ENCODE peak calls at places on chromosomes 3 and 15, in ten cellular contexts. One of them, this sample, is unnamed.

GRCh38 chr3:142007710-142008399 is 131.4 kb downstream of the ATP1B3 start:
- DNase-seq in ACHN: no peak
- DNase-seq in Caki2: peak
- DNase-seq in stimulated activated CD4-positive, alpha-beta T cell treated with anti-CD3 and anti-CD28 coated beads, Interleukin-4, amount 100 ng/mL, for 1 hour: no peak
- DNase-seq in left colon: no peak
- DNase-seq in lower lobe of right lung: no peak
- DNase-seq in naive thymus-derived CD8-positive, alpha-beta T cell: no peak
- DNase-seq in K562: no peak
- DNase-seq in ELF-1: no peak
- DNase-seq in foreskin fibroblast: no peak
- DNase-seq in this sample: no peak

GRCh38 chr3:100144255-100144866 is 30.1 kb upstream of the FILIP1L start:
- DNase-seq in ACHN: no peak
- DNase-seq in Caki2: no peak
- DNase-seq in stimulated activated CD4-positive, alpha-beta T cell treated with anti-CD3 and anti-CD28 coated beads, Interleukin-4, amount 100 ng/mL, for 1 hour: no peak
- DNase-seq in left colon: no peak
- DNase-seq in lower lobe of right lung: no peak
- DNase-seq in naive thymus-derived CD8-positive, alpha-beta T cell: no peak
- DNase-seq in K562: no peak
- DNase-seq in ELF-1: no peak
- DNase-seq in foreskin fibroblast: no peak
- DNase-seq in this sample: no peak

GRCh38 chr3:31704651-31705179 is 172.0 kb downstream of the STT3B start:
- DNase-seq in ACHN: peak
- DNase-seq in Caki2: peak
- DNase-seq in stimulated activated CD4-positive, alpha-beta T cell treated with anti-CD3 and anti-CD28 coated beads, Interleukin-4, amount 100 ng/mL, for 1 hour: peak
- DNase-seq in left colon: peak
- DNase-seq in lower lobe of right lung: peak
- DNase-seq in naive thymus-derived CD8-positive, alpha-beta T cell: no peak
- DNase-seq in K562: no peak
- DNase-seq in ELF-1: no peak
- DNase-seq in foreskin fibroblast: peak
- DNase-seq in this sample: peak

GRCh38 chr3:11544413-11545181 is 99.1 kb downstream of the VGLL4 start:
- DNase-seq in ACHN: no peak
- DNase-seq in Caki2: no peak
- DNase-seq in stimulated activated CD4-positive, alpha-beta T cell treated with anti-CD3 and anti-CD28 coated beads, Interleukin-4, amount 100 ng/mL, for 1 hour: no peak
- DNase-seq in left colon: peak
- DNase-seq in lower lobe of right lung: no peak
- DNase-seq in naive thymus-derived CD8-positive, alpha-beta T cell: no peak
- DNase-seq in K562: no peak
- DNase-seq in ELF-1: peak
- DNase-seq in foreskin fibroblast: peak
- DNase-seq in this sample: no peak

GRCh38 chr3:53137221-53137620 is 7.0 kb upstream of the RFT1 start:
- DNase-seq in ACHN: no peak
- DNase-seq in Caki2: no peak
- DNase-seq in stimulated activated CD4-positive, alpha-beta T cell treated with anti-CD3 and anti-CD28 coated beads, Interleukin-4, amount 100 ng/mL, for 1 hour: no peak
- DNase-seq in left colon: no peak
- DNase-seq in lower lobe of right lung: no peak
- DNase-seq in naive thymus-derived CD8-positive, alpha-beta T cell: no peak
- DNase-seq in K562: no peak
- DNase-seq in ELF-1: no peak
- DNase-seq in foreskin fibroblast: no peak
- DNase-seq in this sample: no peak

GRCh38 chr3:152961323-152961722 is 126.4 kb downstream of the P2RY1 start:
- DNase-seq in ACHN: peak
- DNase-seq in Caki2: no peak
- DNase-seq in stimulated activated CD4-positive, alpha-beta T cell treated with anti-CD3 and anti-CD28 coated beads, Interleukin-4, amount 100 ng/mL, for 1 hour: no peak
- DNase-seq in left colon: no peak
- DNase-seq in lower lobe of right lung: no peak
- DNase-seq in naive thymus-derived CD8-positive, alpha-beta T cell: no peak
- DNase-seq in K562: peak
- DNase-seq in ELF-1: no peak
- DNase-seq in foreskin fibroblast: peak
- DNase-seq in this sample: no peak

GRCh38 chr15:86055688-86056087 is 24.0 kb upstream of the AGBL1 start:
- DNase-seq in ACHN: no peak
- DNase-seq in Caki2: no peak
- DNase-seq in stimulated activated CD4-positive, alpha-beta T cell treated with anti-CD3 and anti-CD28 coated beads, Interleukin-4, amount 100 ng/mL, for 1 hour: no peak
- DNase-seq in left colon: no peak
- DNase-seq in lower lobe of right lung: no peak
- DNase-seq in naive thymus-derived CD8-positive, alpha-beta T cell: no peak
- DNase-seq in K562: no peak
- DNase-seq in ELF-1: no peak
- DNase-seq in foreskin fibroblast: no peak
- DNase-seq in this sample: no peak

GRCh38 chr15:86505951-86506350 is 426.3 kb downstream of the AGBL1 start:
- DNase-seq in ACHN: no peak
- DNase-seq in Caki2: no peak
- DNase-seq in stimulated activated CD4-positive, alpha-beta T cell treated with anti-CD3 and anti-CD28 coated beads, Interleukin-4, amount 100 ng/mL, for 1 hour: no peak
- DNase-seq in left colon: no peak
- DNase-seq in lower lobe of right lung: no peak
- DNase-seq in naive thymus-derived CD8-positive, alpha-beta T cell: no peak
- DNase-seq in K562: no peak
- DNase-seq in ELF-1: no peak
- DNase-seq in foreskin fibroblast: no peak
- DNase-seq in this sample: no peak

GRCh38 chr3:98645039-98645438 is 51.6 kb upstream of the CPOX start:
- DNase-seq in ACHN: no peak
- DNase-seq in Caki2: no peak
- DNase-seq in stimulated activated CD4-positive, alpha-beta T cell treated with anti-CD3 and anti-CD28 coated beads, Interleukin-4, amount 100 ng/mL, for 1 hour: no peak
- DNase-seq in left colon: no peak
- DNase-seq in lower lobe of right lung: peak
- DNase-seq in naive thymus-derived CD8-positive, alpha-beta T cell: no peak
- DNase-seq in K562: no peak
- DNase-seq in ELF-1: peak
- DNase-seq in foreskin fibroblast: peak
- DNase-seq in this sample: no peak

GRCh38 chr3:54877675-54878544 is 49.9 kb downstream of the LRTM1 start:
- DNase-seq in ACHN: no peak
- DNase-seq in Caki2: no peak
- DNase-seq in stimulated activated CD4-positive, alpha-beta T cell treated with anti-CD3 and anti-CD28 coated beads, Interleukin-4, amount 100 ng/mL, for 1 hour: no peak
- DNase-seq in left colon: no peak
- DNase-seq in lower lobe of right lung: no peak
- DNase-seq in naive thymus-derived CD8-positive, alpha-beta T cell: no peak
- DNase-seq in K562: no peak
- DNase-seq in ELF-1: peak
- DNase-seq in foreskin fibroblast: peak
- DNase-seq in this sample: no peak

GRCh38 chr3:156106721-156107373 is 13.5 kb upstream of the KCNAB1 start:
- DNase-seq in ACHN: no peak
- DNase-seq in Caki2: no peak
- DNase-seq in stimulated activated CD4-positive, alpha-beta T cell treated with anti-CD3 and anti-CD28 coated beads, Interleukin-4, amount 100 ng/mL, for 1 hour: no peak
- DNase-seq in left colon: no peak
- DNase-seq in lower lobe of right lung: no peak
- DNase-seq in naive thymus-derived CD8-positive, alpha-beta T cell: no peak
- DNase-seq in K562: peak
- DNase-seq in ELF-1: peak
- DNase-seq in foreskin fibroblast: no peak
- DNase-seq in this sample: no peak

GRCh38 chr3:11530153-11530721 is 113.5 kb downstream of the VGLL4 start:
- DNase-seq in ACHN: no peak
- DNase-seq in Caki2: peak
- DNase-seq in stimulated activated CD4-positive, alpha-beta T cell treated with anti-CD3 and anti-CD28 coated beads, Interleukin-4, amount 100 ng/mL, for 1 hour: no peak
- DNase-seq in left colon: no peak
- DNase-seq in lower lobe of right lung: no peak
- DNase-seq in naive thymus-derived CD8-positive, alpha-beta T cell: no peak
- DNase-seq in K562: no peak
- DNase-seq in ELF-1: peak
- DNase-seq in foreskin fibroblast: peak
- DNase-seq in this sample: no peak

GRCh38 chr3:184635126-184635525 is 73.5 kb downstream of the EPHB3 start:
- DNase-seq in ACHN: no peak
- DNase-seq in Caki2: no peak
- DNase-seq in stimulated activated CD4-positive, alpha-beta T cell treated with anti-CD3 and anti-CD28 coated beads, Interleukin-4, amount 100 ng/mL, for 1 hour: no peak
- DNase-seq in left colon: no peak
- DNase-seq in lower lobe of right lung: peak
- DNase-seq in naive thymus-derived CD8-positive, alpha-beta T cell: no peak
- DNase-seq in K562: no peak
- DNase-seq in ELF-1: no peak
- DNase-seq in foreskin fibroblast: no peak
- DNase-seq in this sample: no peak

GRCh38 chr3:195238626-195239118 is 32.3 kb downstream of the XXYLT1 start:
- DNase-seq in ACHN: no peak
- DNase-seq in Caki2: no peak
- DNase-seq in stimulated activated CD4-positive, alpha-beta T cell treated with anti-CD3 and anti-CD28 coated beads, Interleukin-4, amount 100 ng/mL, for 1 hour: no peak
- DNase-seq in left colon: peak
- DNase-seq in lower lobe of right lung: peak
- DNase-seq in naive thymus-derived CD8-positive, alpha-beta T cell: no peak
- DNase-seq in K562: no peak
- DNase-seq in ELF-1: no peak
- DNase-seq in foreskin fibroblast: peak
- DNase-seq in this sample: no peak

GRCh38 chr3:108127301-108127988 is 36.6 kb upstream of the CD47 start:
- DNase-seq in ACHN: no peak
- DNase-seq in Caki2: no peak
- DNase-seq in stimulated activated CD4-positive, alpha-beta T cell treated with anti-CD3 and anti-CD28 coated beads, Interleukin-4, amount 100 ng/mL, for 1 hour: peak
- DNase-seq in left colon: peak
- DNase-seq in lower lobe of right lung: no peak
- DNase-seq in naive thymus-derived CD8-positive, alpha-beta T cell: peak
- DNase-seq in K562: no peak
- DNase-seq in ELF-1: no peak
- DNase-seq in foreskin fibroblast: no peak
- DNase-seq in this sample: no peak

GRCh38 chr15:39304931-39305728 is 275.7 kb upstream of the THBS1 start:
- DNase-seq in ACHN: no peak
- DNase-seq in Caki2: no peak
- DNase-seq in stimulated activated CD4-positive, alpha-beta T cell treated with anti-CD3 and anti-CD28 coated beads, Interleukin-4, amount 100 ng/mL, for 1 hour: no peak
- DNase-seq in left colon: no peak
- DNase-seq in lower lobe of right lung: no peak
- DNase-seq in naive thymus-derived CD8-positive, alpha-beta T cell: no peak
- DNase-seq in K562: no peak
- DNase-seq in ELF-1: no peak
- DNase-seq in foreskin fibroblast: no peak
- DNase-seq in this sample: no peak

GRCh38 chr15:31065824-31066223 is 35.7 kb downstream of the TRPM1 start:
- DNase-seq in ACHN: no peak
- DNase-seq in Caki2: no peak
- DNase-seq in stimulated activated CD4-positive, alpha-beta T cell treated with anti-CD3 and anti-CD28 coated beads, Interleukin-4, amount 100 ng/mL, for 1 hour: no peak
- DNase-seq in left colon: no peak
- DNase-seq in lower lobe of right lung: no peak
- DNase-seq in naive thymus-derived CD8-positive, alpha-beta T cell: no peak
- DNase-seq in K562: no peak
- DNase-seq in ELF-1: no peak
- DNase-seq in foreskin fibroblast: no peak
- DNase-seq in this sample: no peak

GRCh38 chr3:194879126-194879887 is 193.6 kb downstream of the FAM43A start:
- DNase-seq in ACHN: no peak
- DNase-seq in Caki2: no peak
- DNase-seq in stimulated activated CD4-positive, alpha-beta T cell treated with anti-CD3 and anti-CD28 coated beads, Interleukin-4, amount 100 ng/mL, for 1 hour: no peak
- DNase-seq in left colon: no peak
- DNase-seq in lower lobe of right lung: peak
- DNase-seq in naive thymus-derived CD8-positive, alpha-beta T cell: no peak
- DNase-seq in K562: no peak
- DNase-seq in ELF-1: no peak
- DNase-seq in foreskin fibroblast: no peak
- DNase-seq in this sample: no peak

GRCh38 chr15:70741677-70742293 is 21.6 kb downstream of the UACA start:
- DNase-seq in ACHN: no peak
- DNase-seq in Caki2: no peak
- DNase-seq in stimulated activated CD4-positive, alpha-beta T cell treated with anti-CD3 and anti-CD28 coated beads, Interleukin-4, amount 100 ng/mL, for 1 hour: no peak
- DNase-seq in left colon: no peak
- DNase-seq in lower lobe of right lung: no peak
- DNase-seq in naive thymus-derived CD8-positive, alpha-beta T cell: no peak
- DNase-seq in K562: no peak
- DNase-seq in ELF-1: no peak
- DNase-seq in foreskin fibroblast: peak
- DNase-seq in this sample: peak

GRCh38 chr3:8458235-8458634 is 43.4 kb upstream of the LMCD1 start:
- DNase-seq in ACHN: no peak
- DNase-seq in Caki2: no peak
- DNase-seq in stimulated activated CD4-positive, alpha-beta T cell treated with anti-CD3 and anti-CD28 coated beads, Interleukin-4, amount 100 ng/mL, for 1 hour: no peak
- DNase-seq in left colon: no peak
- DNase-seq in lower lobe of right lung: no peak
- DNase-seq in naive thymus-derived CD8-positive, alpha-beta T cell: no peak
- DNase-seq in K562: peak
- DNase-seq in ELF-1: no peak
- DNase-seq in foreskin fibroblast: peak
- DNase-seq in this sample: no peak

GRCh38 chr3:64488938-64489337 is 198.9 kb downstream of the ADAMTS9 start:
- DNase-seq in ACHN: no peak
- DNase-seq in Caki2: no peak
- DNase-seq in stimulated activated CD4-positive, alpha-beta T cell treated with anti-CD3 and anti-CD28 coated beads, Interleukin-4, amount 100 ng/mL, for 1 hour: no peak
- DNase-seq in left colon: no peak
- DNase-seq in lower lobe of right lung: no peak
- DNase-seq in naive thymus-derived CD8-positive, alpha-beta T cell: no peak
- DNase-seq in K562: no peak
- DNase-seq in ELF-1: no peak
- DNase-seq in foreskin fibroblast: no peak
- DNase-seq in this sample: no peak

GRCh38 chr15:55742927-55743614 is at the start of gene PRTG:
- DNase-seq in ACHN: peak
- DNase-seq in Caki2: peak
- DNase-seq in stimulated activated CD4-positive, alpha-beta T cell treated with anti-CD3 and anti-CD28 coated beads, Interleukin-4, amount 100 ng/mL, for 1 hour: no peak
- DNase-seq in left colon: no peak
- DNase-seq in lower lobe of right lung: peak
- DNase-seq in naive thymus-derived CD8-positive, alpha-beta T cell: no peak
- DNase-seq in K562: peak
- DNase-seq in ELF-1: peak
- DNase-seq in foreskin fibroblast: peak
- DNase-seq in this sample: peak

GRCh38 chr3:192060160-192060783 is 599.3 kb downstream of the PYDC2 start:
- DNase-seq in ACHN: no peak
- DNase-seq in Caki2: no peak
- DNase-seq in stimulated activated CD4-positive, alpha-beta T cell treated with anti-CD3 and anti-CD28 coated beads, Interleukin-4, amount 100 ng/mL, for 1 hour: no peak
- DNase-seq in left colon: no peak
- DNase-seq in lower lobe of right lung: no peak
- DNase-seq in naive thymus-derived CD8-positive, alpha-beta T cell: no peak
- DNase-seq in K562: no peak
- DNase-seq in ELF-1: no peak
- DNase-seq in foreskin fibroblast: no peak
- DNase-seq in this sample: no peak

GRCh38 chr15:64950888-64951287 is 38.8 kb downstream of the SPG21 start:
- DNase-seq in ACHN: no peak
- DNase-seq in Caki2: no peak
- DNase-seq in stimulated activated CD4-positive, alpha-beta T cell treated with anti-CD3 and anti-CD28 coated beads, Interleukin-4, amount 100 ng/mL, for 1 hour: no peak
- DNase-seq in left colon: no peak
- DNase-seq in lower lobe of right lung: no peak
- DNase-seq in naive thymus-derived CD8-positive, alpha-beta T cell: no peak
- DNase-seq in K562: no peak
- DNase-seq in ELF-1: no peak
- DNase-seq in foreskin fibroblast: no peak
- DNase-seq in this sample: no peak

GRCh38 chr3:90092994-90093393 is 985.6 kb downstream of the EPHA3 start:
- DNase-seq in ACHN: peak
- DNase-seq in Caki2: peak
- DNase-seq in stimulated activated CD4-positive, alpha-beta T cell treated with anti-CD3 and anti-CD28 coated beads, Interleukin-4, amount 100 ng/mL, for 1 hour: no peak
- DNase-seq in left colon: no peak
- DNase-seq in lower lobe of right lung: no peak
- DNase-seq in naive thymus-derived CD8-positive, alpha-beta T cell: no peak
- DNase-seq in K562: no peak
- DNase-seq in ELF-1: no peak
- DNase-seq in foreskin fibroblast: peak
- DNase-seq in this sample: no peak